ENCODE peak calls at places on chromosomes 6 and 20, in six cellular contexts. P is cerebellum, B is T-helper 9 cell, M is Right ventricle myocardium superior, E is iPS DF 19.7, D is T follicular helper cell. I is an unnamed sample.

GRCh38 chr6:1094306-1094705 is 217.6 kb upstream of the FOXQ1 start:
- DNase-seq in P (no peak), B (no peak), M (no peak), E (no peak), D (no peak), I (no peak)

GRCh38 chr20:40497781-40498691 is 191.0 kb downstream of the MAFB start:
- DNase-seq in P (no peak), B (no peak), M (peak), E (no peak), D (no peak), I (no peak)

GRCh38 chr20:20019123-20019522 is 2.0 kb downstream of the NAA20 start:
- DNase-seq in P (no peak), B (no peak), M (no peak), E (no peak), D (no peak), I (no peak)

GRCh38 chr6:157220485-157220884 is 102.8 kb downstream of the TMEM242 start:
- DNase-seq in P (no peak), B (no peak), M (no peak), E (no peak), D (no peak), I (no peak)

GRCh38 chr20:32190608-32191415 is 16.7 kb downstream of the PLAGL2 start:
- DNase-seq in P (no peak), B (no peak), M (no peak), E (no peak), D (no peak), I (no peak)

GRCh38 chr6:63597142-63598000 is 25.1 kb downstream of the LOC128125822 start:
- DNase-seq in P (peak), B (no peak), M (no peak), E (no peak), D (no peak), I (no peak)

GRCh38 chr20:7723284-7723683 is 217.0 kb downstream of the HAO1 start:
- DNase-seq in P (no peak), B (no peak), M (no peak), E (no peak), D (no peak), I (no peak)

GRCh38 chr6:39342692-39343460 is 20.4 kb upstream of the KCNK16 start:
- DNase-seq in P (no peak), B (no peak), M (no peak), E (no peak), D (no peak), I (no peak)

GRCh38 chr6:54427396-54427910 is 119.2 kb downstream of the TINAG start:
- DNase-seq in P (no peak), B (no peak), M (no peak), E (no peak), D (no peak), I (no peak)

GRCh38 chr6:13558718-13559117 is 15.7 kb upstream of the SIRT5 start:
- DNase-seq in P (peak), B (no peak), M (no peak), E (no peak), D (no peak), I (no peak)

GRCh38 chr6:168895102-168895812 is 358.4 kb downstream of the THBS2 start:
- DNase-seq in P (peak), B (peak), M (peak), E (peak), D (peak), I (peak)

GRCh38 chr6:166411721-166412151 is 29.0 kb upstream of the MPC1 start:
- DNase-seq in P (no peak), B (peak), M (no peak), E (no peak), D (no peak), I (peak)

GRCh38 chr20:61725145-61725544 is 340.5 kb downstream of the TAF4 start:
- DNase-seq in P (no peak), B (no peak), M (peak), E (no peak), D (no peak), I (no peak)

GRCh38 chr20:21237956-21238355 is 65.2 kb upstream of the XRN2 start:
- DNase-seq in P (no peak), B (no peak), M (no peak), E (no peak), D (no peak), I (no peak)

GRCh38 chr6:146224449-146224848 is 195.6 kb downstream of the GRM1 start:
- DNase-seq in P (no peak), B (no peak), M (no peak), E (no peak), D (no peak), I (no peak)

GRCh38 chr20:21421601-21422236 is 24.4 kb upstream of the NKX2-4 start:
- DNase-seq in P (no peak), B (no peak), M (no peak), E (no peak), D (no peak), I (no peak)

GRCh38 chr6:167974644-167975344 is 22.7 kb upstream of the KIF25 start:
- DNase-seq in P (no peak), B (no peak), M (no peak), E (no peak), D (no peak), I (no peak)

GRCh38 chr6:175680-176079 is 116.6 kb upstream of the DUSP22 start:
- DNase-seq in P (no peak), B (no peak), M (no peak), E (no peak), D (no peak), I (no peak)

GRCh38 chr6:16979677-16980076 is 122.2 kb upstream of the STMND1 start:
- DNase-seq in P (no peak), B (no peak), M (no peak), E (no peak), D (no peak), I (no peak)

GRCh38 chr6:119879731-119880130 is 530.2 kb upstream of the MAN1A1 start:
- DNase-seq in P (no peak), B (no peak), M (no peak), E (no peak), D (no peak), I (no peak)

GRCh38 chr20:57774111-57774880 is 64.5 kb upstream of the PMEPA1 start:
- DNase-seq in P (no peak), B (no peak), M (no peak), E (no peak), D (no peak), I (no peak)